ENCODE peak calls at places on chromosomes 16 and 17, in seven cellular contexts. G is HCT116, E is K562, C is SK-N-SH, Z is HepG2, Q is GM12878, O is H1. T is an unnamed sample.

GRCh38 chr17:3647769-3648540 is 11.4 kb downstream of the CTNS start:
- DNase-seq in G (peak; percentile 7), E (no peak), C (peak; percentile 71), Z (peak; percentile 52), Q (no peak), O (no peak), T (peak; percentile 73)

GRCh38 chr16:3780570-3780969 is 63.2 kb upstream of the TRAP1 start:
- DNase-seq in G (no peak), E (no peak), C (peak; percentile 46), Z (no peak), Q (no peak), O (no peak), T (peak; percentile 62)

GRCh38 chr17:7281953-7282751 is 634 bp downstream of the SLC2A4 start:
- DNase-seq in G (no peak), E (no peak), C (peak; percentile 71), Z (no peak), Q (no peak), O (no peak), T (no peak)

GRCh38 chr17:29107933-29108805 is 65.2 kb downstream of the PIPOX start:
- DNase-seq in G (peak; percentile 22), E (no peak), C (peak; percentile 86), Z (peak; percentile 25), Q (no peak), O (no peak), T (no peak)

GRCh38 chr17:37490022-37490587 is 414 bp downstream of the DUSP14 start:
- DNase-seq in G (no peak), E (no peak), C (peak; percentile 88), Z (peak; percentile 52), Q (no peak), O (no peak), T (peak; percentile 85)

GRCh38 chr16:739560-740458 is 988 bp downstream of the CIAO3 start:
- DNase-seq in G (no peak), E (no peak), C (no peak), Z (peak; percentile 61), Q (no peak), O (no peak), T (no peak)

GRCh38 chr16:4682616-4683254 is 10.6 kb upstream of the NUDT16L1 start:
- DNase-seq in G (no peak), E (peak; percentile 65), C (peak; percentile 78), Z (peak; percentile 65), Q (no peak), O (peak; percentile 50), T (no peak)

GRCh38 chr17:28056276-28056620 is 13.8 kb downstream of the NLK start:
- DNase-seq in G (no peak), E (no peak), C (no peak), Z (no peak), Q (no peak), O (no peak), T (peak; percentile 65)

GRCh38 chr17:38571833-38572274 is 33.9 kb downstream of the SRCIN1 start:
- DNase-seq in G (no peak), E (no peak), C (peak; percentile 64), Z (no peak), Q (no peak), O (no peak), T (no peak)

GRCh38 chr17:39674702-39675389 is 6.6 kb downstream of the PNMT start:
- DNase-seq in G (no peak), E (peak; percentile 69), C (no peak), Z (peak; percentile 81), Q (no peak), O (no peak), T (peak; percentile 93)

DNA sequence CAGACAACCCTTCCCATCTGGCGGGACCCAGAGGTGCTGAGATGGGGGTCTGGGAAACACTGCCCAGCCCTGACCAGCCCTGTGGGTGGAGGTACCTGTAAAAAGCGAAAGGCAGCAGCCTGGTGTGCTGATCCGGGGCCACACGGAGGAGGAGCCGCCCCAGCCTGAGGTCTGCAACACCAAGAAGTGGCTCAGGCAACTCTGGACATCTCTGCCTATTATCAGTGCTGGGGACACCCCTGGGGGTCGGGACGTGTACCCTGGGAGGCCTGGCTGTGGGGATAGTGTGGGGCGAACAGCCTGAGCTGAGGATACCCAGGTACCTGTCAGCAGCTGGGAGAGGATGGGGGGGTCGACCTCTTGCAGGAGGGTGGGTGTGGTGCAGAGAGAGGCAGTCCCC is 18.0 kb downstream of the ZNF276 start:
- DNase-seq in G (no peak), E (no peak), C (no peak), Z (no peak), Q (no peak), O (no peak), T (no peak)
- TF ChIP-seq JUND in G (no peak), E (no peak), C (no peak), Z (no peak), Q (no peak), O (no peak), T (no peak)

DNA sequence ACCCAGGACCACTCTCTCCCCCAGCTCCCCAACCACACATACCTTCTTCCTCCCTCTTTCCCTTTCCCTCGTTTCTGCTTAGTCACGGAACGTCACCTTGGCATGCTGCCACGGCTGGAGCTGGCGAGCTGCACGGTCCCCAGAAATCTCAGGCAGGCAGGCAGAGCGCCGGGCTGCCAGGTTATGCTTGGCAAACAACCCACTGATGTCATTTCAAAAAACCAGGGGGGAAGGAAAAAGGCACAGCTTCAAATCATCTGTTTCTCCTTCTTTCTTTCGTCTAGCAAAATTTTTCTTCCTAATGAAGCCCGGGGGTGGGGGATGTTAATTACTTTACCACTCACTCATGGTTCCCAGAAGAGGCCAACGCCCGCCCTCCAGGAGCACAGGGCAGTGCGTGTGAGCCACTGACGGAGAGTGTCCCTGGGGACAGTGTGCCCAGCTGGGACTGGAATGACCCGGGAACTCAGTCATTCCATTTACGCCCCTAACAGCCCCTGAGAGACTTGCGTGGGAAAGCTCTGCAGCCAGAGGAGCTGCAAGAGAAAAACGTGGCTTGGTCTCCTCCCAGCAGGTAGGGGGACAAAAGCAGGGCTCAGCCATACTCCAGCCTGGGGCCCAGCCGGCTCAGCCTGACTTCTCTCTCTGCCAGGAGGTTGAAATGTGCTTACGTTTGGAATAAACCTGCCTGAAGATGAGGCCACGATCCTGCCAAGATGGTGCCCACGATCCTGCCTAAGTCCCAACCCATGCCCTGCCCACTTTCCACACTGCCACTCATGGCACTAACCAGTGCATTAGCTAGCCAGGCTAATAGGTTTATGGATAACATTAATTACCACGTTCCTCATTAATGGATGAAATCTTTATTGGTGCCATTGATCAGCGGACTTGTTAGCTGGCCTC is 198.9 kb downstream of the ZFHX3 start:
- DNase-seq in G (peak; percentile 56), E (no peak), C (peak; percentile 82), Z (no peak), Q (no peak), O (no peak), T (peak; percentile 87)
- TF ChIP-seq JUND in G (no peak), E (no peak), C (peak; percentile 35), Z (no peak), Q (no peak), O (no peak), T (no peak)

GRCh38 chr16:68778551-68779231 is 41.6 kb downstream of the CDH1 start:
- DNase-seq in G (no peak), E (no peak), C (no peak), Z (no peak), Q (no peak), O (no peak), T (peak; percentile 91)

GRCh38 chr16:68782198-68783174 is 45.4 kb downstream of the CDH1 start:
- DNase-seq in G (no peak), E (no peak), C (no peak), Z (no peak), Q (no peak), O (no peak), T (no peak)

GRCh38 chr16:68781784-68782183 is 44.7 kb downstream of the CDH1 start:
- DNase-seq in G (no peak), E (no peak), C (no peak), Z (no peak), Q (no peak), O (no peak), T (no peak)

GRCh38 chr16:68776821-68777485 is 39.9 kb downstream of the CDH1 start:
- DNase-seq in G (no peak), E (no peak), C (no peak), Z (no peak), Q (peak; percentile 92), O (no peak), T (no peak)

DNA sequence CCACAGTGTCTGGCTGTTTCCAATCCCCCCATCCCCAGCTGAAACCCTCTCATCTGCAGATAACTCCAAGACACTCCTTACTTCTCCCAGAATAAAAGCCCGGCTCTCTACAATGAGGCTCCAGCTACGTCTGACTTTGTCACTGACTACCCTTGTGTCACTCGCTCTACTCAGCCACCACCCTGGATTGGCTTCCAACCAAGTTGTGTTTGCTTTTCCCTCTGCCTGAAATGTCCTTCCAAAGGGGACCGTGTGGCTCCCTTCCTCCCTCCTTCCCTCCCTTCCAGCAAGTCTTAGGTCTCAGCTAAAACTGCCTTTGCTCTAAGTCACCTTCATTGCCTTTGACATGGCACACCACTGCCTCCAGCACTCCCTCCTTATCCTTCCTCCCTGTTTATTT is 42.8 kb downstream of the CDH1 start:
- DNase-seq in G (no peak), E (no peak), C (no peak), Z (peak; percentile 30), Q (no peak), O (no peak), T (no peak)
- TF ChIP-seq JUND in G (no peak), E (no peak), C (no peak), Z (no peak), Q (no peak), O (no peak), T (no peak)

GRCh38 chr17:41415833-41416335 is 8.5 kb downstream of the KRT37 start:
- DNase-seq in G (no peak), E (no peak), C (no peak), Z (peak; percentile 93), Q (no peak), O (no peak), T (peak; percentile 100)
- TF ChIP-seq JUND in G (no peak), E (no peak), C (peak; percentile 11), Z (peak; percentile 87), Q (no peak), O (no peak), T (peak; percentile 98)

GRCh38 chr17:36034127-36034526 is 16.4 kb upstream of the CCL23 start:
- DNase-seq in G (no peak), E (no peak), C (no peak), Z (no peak), Q (peak; percentile 62), O (no peak), T (no peak)

GRCh38 chr17:36030949-36031348 is 13.2 kb upstream of the CCL23 start:
- DNase-seq in G (no peak), E (no peak), C (no peak), Z (no peak), Q (no peak), O (no peak), T (no peak)

DNA sequence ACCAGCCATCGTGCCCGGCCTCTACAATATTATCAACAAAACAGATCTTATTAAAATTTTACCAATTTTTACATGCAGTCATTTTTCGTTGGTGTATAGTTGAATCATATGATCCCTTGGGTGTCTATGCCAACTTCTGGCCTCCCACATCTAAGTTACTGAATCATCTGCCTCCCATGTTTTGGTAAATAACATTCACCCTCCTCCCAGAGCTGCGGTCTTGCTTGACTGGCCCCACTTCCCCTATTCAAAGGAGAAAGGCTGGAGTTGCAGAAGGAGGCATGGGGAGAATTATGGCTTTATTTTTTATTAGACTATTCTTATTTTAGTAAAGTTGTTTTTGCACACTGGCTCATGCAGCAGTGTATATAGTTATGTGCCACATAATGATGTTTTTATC is 18.5 kb upstream of the CCL23 start:
- DNase-seq in G (no peak), E (no peak), C (no peak), Z (no peak), Q (no peak), O (no peak), T (no peak)
- TF ChIP-seq JUND in G (no peak), E (no peak), C (no peak), Z (no peak), Q (no peak), O (no peak), T (no peak)

GRCh38 chr16:30777591-30778297 is 9.3 kb downstream of the ZNF629 start:
- DNase-seq in G (no peak), E (no peak), C (no peak), Z (no peak), Q (no peak), O (no peak), T (no peak)
- TF ChIP-seq JUND in G (no peak), E (no peak), C (no peak), Z (peak; percentile 33), Q (no peak), O (no peak), T (no peak)

T was measured in T47D.